ENCODE peak calls at places on chromosomes 7 and 10, in four cellular contexts. S is astrocyte, Q is endodermal cell, H is upper lobe of left lung. W is an unnamed sample.

GRCh38 chr7:129098409-129099084 is 43.6 kb upstream of the TNPO3 start:
- DNase-seq in S (no peak), Q (no peak), H (no peak), W (no peak)

GRCh38 chr7:136103545-136104268 is 126.5 kb upstream of the MTPN start:
- DNase-seq in S (no peak), Q (no peak), H (no peak), W (no peak)

GRCh38 chr7:1235501-1236131 is 2.9 kb downstream of the UNCX start:
- DNase-seq in S (no peak), Q (peak; percentile 80), H (peak; percentile 75), W (no peak)

GRCh38 chr7:8221603-8222002 is 40.4 kb downstream of the ICA1 start:
- DNase-seq in S (no peak), Q (peak; percentile 67), H (no peak), W (no peak)

GRCh38 chr10:71448146-71448545 is 51.4 kb downstream of the CDH23 start:
- DNase-seq in S (no peak), Q (no peak), H (no peak), W (no peak)

GRCh38 chr7:98163704-98164478 is 47.3 kb upstream of the BHLHA15 start:
- DNase-seq in S (peak; percentile 69), Q (no peak), H (no peak), W (no peak)

GRCh38 chr7:33471636-33472242 is 342.4 kb downstream of the BBS9 start:
- DNase-seq in S (no peak), Q (no peak), H (no peak), W (no peak)

GRCh38 chr7:115116773-115117715 is 195.2 kb downstream of the MDFIC start:
- DNase-seq in S (no peak), Q (no peak), H (no peak), W (no peak)

GRCh38 chr10:102868976-102869289 is 337 bp upstream of the AS3MT start:
- DNase-seq in S (no peak), Q (no peak), H (no peak), W (no peak)
- H3K4me3 ChIP-seq in S (peak overlapping the region; percentile 54), Q (peak overlapping the region; percentile 83), H (peak overlapping the region; percentile 47), W (peak overlapping the region; percentile 52)

DNA sequence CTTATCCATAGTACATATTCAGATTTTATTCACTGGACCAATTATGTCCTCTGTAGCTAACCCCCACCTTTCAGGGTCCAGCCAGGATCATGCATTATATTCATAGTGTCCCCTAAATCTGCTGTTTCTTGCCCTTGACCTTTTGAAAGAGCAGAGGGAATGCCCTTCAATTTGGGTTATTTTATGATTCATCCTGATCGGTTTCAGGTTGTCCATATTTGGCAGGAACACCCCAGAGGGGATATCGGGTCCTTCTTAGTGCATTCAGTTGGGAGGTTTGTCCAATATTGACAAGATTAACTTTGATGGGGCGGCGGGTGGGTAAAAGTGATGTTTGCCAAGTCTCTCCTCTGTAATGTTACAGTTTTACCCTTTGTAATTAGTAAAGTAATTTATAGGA is 60.9 kb downstream of the SHH start:
- DNase-seq in S (no peak), Q (no peak), H (no peak), W (no peak)
- H3K4me3 ChIP-seq in S (no peak overlapping the region), Q (no peak overlapping the region), H (no peak overlapping the region), W (no peak overlapping the region)

GRCh38 chr10:94194256-94194655 is 168.5 kb downstream of the NOC3L start:
- DNase-seq in S (peak; percentile 76), Q (no peak), H (no peak), W (no peak)
- H3K4me3 ChIP-seq in S (peak overlapping the region; percentile 12), Q (no peak overlapping the region), H (no peak overlapping the region), W (no peak overlapping the region)

GRCh38 chr7:54996391-54996790 is 22.4 kb upstream of the EGFR start:
- DNase-seq in S (no peak), Q (no peak), H (no peak), W (no peak)
- H3K4me3 ChIP-seq in S (no peak overlapping the region), Q (no peak overlapping the region), H (no peak overlapping the region), W (no peak overlapping the region)

GRCh38 chr10:59688921-59689351 is 20.7 kb downstream of the SLC16A9 start:
- DNase-seq in S (no peak), Q (no peak), H (no peak), W (no peak)
- H3K4me3 ChIP-seq in S (no peak overlapping the region), Q (no peak overlapping the region), H (no peak overlapping the region), W (no peak overlapping the region)

GRCh38 chr7:116211913-116212596 is 1.7 kb downstream of the TES start:
- DNase-seq in S (no peak), Q (no peak), H (no peak), W (no peak)
- H3K4me3 ChIP-seq in S (peak overlapping the region; percentile 83), Q (peak overlapping the region; percentile 88), H (peak overlapping the region; percentile 90), W (peak overlapping the region; percentile 70)

GRCh38 chr7:45089314-45089891 is 634 bp upstream of the NACAD start:
- DNase-seq in S (peak; percentile 29), Q (peak; percentile 98), H (peak; percentile 84), W (no peak)
- H3K4me3 ChIP-seq in S (peak overlapping the region; percentile 67), Q (peak overlapping the region; percentile 81), H (peak overlapping the region; percentile 57), W (peak overlapping the region; percentile 64)

GRCh38 chr7:97008275-97008917 is 3.0 kb downstream of the DLX6 start:
- DNase-seq in S (no peak), Q (no peak), H (no peak), W (no peak)

GRCh38 chr7:97004931-97005763 is at the start of gene DLX6:
- DNase-seq in S (no peak), Q (peak; percentile 96), H (peak; percentile 82), W (no peak)

GRCh38 chr7:97005764-97006145 is 402 bp downstream of the DLX6 start:
- DNase-seq in S (no peak), Q (no peak), H (no peak), W (no peak)

GRCh38 chr7:97006146-97006950 is 995 bp downstream of the DLX6 start:
- DNase-seq in S (peak; percentile 1), Q (peak; percentile 90), H (peak; percentile 88), W (no peak)

GRCh38 chr7:97006951-97007861 is 1.9 kb downstream of the DLX6 start:
- DNase-seq in S (no peak), Q (peak; percentile 75), H (peak; percentile 68), W (no peak)
- H3K4me3 ChIP-seq in S (no peak overlapping the region), Q (peak overlapping the region; percentile 71), H (no peak overlapping the region), W (no peak overlapping the region)

DNA sequence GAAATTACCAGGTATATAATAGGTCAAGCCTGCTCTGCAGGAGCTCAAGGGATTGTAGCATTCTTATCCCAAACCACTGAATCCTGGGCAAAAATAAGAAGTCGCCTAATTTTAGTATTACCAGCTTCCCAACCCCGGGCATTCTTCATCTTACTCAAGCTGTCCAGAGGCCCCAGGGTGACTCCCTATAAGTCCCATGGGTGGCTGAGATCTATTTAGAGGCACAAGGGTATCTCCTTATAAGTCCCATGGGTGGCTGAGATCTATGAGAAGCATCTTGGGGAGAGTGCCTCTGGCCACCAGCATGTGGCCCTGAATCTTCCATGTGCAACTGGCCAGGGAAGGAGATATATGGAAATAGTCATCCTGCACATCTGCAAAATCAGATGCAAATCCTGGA is 38.9 kb downstream of the PRSS2 start:
- DNase-seq in S (no peak), Q (peak; percentile 31), H (no peak), W (no peak)
- H3K4me3 ChIP-seq in S (no peak overlapping the region), Q (no peak overlapping the region), H (no peak overlapping the region), W (no peak overlapping the region)

GRCh38 chr10:132961-133898 is 2.0 kb upstream of the ZMYND11 start:
- DNase-seq in S (peak; percentile 89), Q (no peak), H (no peak), W (no peak)

GRCh38 chr10:124874-125273 is 10.4 kb upstream of the ZMYND11 start:
- DNase-seq in S (no peak), Q (no peak), H (no peak), W (no peak)

GRCh38 chr10:129800-130199 is 5.5 kb upstream of the ZMYND11 start:
- DNase-seq in S (no peak), Q (no peak), H (no peak), W (no peak)

DNA sequence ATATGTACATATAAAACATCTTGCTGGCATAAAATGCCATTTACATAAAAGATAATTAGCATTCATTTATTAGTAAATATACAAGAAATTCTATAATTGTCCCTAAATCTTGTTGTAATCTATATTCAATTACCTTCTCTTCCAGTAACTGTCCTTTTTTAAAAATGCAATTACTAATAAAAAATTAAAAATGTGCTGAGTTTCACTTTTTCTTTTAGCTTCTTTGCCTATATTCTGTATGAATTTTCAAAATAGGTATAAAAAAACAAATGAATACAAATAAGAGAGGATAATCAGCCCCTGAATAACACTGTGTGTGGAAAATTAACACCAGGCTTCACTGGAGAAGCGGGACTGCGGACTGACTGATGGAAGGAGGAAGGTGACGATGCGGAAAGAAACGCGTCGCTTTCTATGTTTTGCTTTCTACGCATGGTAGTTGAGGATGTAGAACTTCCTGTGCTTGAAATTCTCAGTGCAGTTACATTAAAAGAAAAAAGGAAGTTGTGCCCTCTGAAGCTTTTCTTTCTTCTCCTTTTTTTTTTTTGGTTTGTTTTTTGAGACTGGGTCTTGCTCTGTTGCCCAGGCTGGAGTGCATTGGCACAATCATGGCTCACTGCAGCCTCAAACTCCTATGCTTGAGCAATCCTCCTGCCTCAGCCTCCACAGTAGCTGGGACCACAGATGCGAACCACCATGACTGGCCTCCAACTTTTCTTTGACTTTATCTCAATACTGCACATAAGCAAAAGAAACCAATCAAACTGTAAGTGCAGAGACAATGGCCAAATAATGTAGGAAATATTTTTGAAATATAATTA is 7.4 kb upstream of the ZMYND11 start:
- DNase-seq in S (no peak), Q (no peak), H (no peak), W (no peak)
- H3K4me3 ChIP-seq in S (no peak overlapping the region), Q (no peak overlapping the region), H (no peak overlapping the region), W (no peak overlapping the region)

W was measured in skeletal muscle cell.